ENCODE peak calls at places on chromosomes 4 and X, in eight cellular contexts. D, Y, A, W, V, J, G and C are unnamed samples.

GRCh38 chr4:22410645-22411247 is 105.1 kb downstream of the ADGRA3 start:
- DNase-seq in J (no peak), A (peak; percentile 32), W (no peak), G (no peak), Y (no peak), D (no peak), V (no peak), C (no peak)

GRCh38 chr4:119728185-119728584 is 99.6 kb upstream of the PDE5A start:
- DNase-seq in V (no peak), G (no peak), W (no peak), A (no peak), J (no peak), D (no peak), Y (no peak), C (no peak)

GRCh38 chr4:56551516-56551915 is 45.9 kb downstream of the ARL9 start:
- DNase-seq in G (no peak), V (no peak), Y (no peak), W (no peak), J (no peak), D (no peak), A (no peak), C (no peak)

GRCh38 chrX:20141281-20142220 is at the start of gene EIF1AX:
- DNase-seq in J (peak; percentile 99), Y (peak; percentile 95), V (peak; percentile 88), A (peak; percentile 97), G (peak; percentile 99), W (peak; percentile 90), D (peak; percentile 98), C (peak; percentile 99)

GRCh38 chrX:118497180-118497814 is 1.7 kb downstream of the DOCK11 start:
- DNase-seq in V (no peak), A (no peak), J (peak; percentile 5), G (no peak), Y (peak; percentile 5), D (no peak), W (no peak), C (no peak)

GRCh38 chr4:5471691-5472090 is 236.7 kb downstream of the EVC2 start:
- DNase-seq in W (no peak), V (no peak), J (no peak), A (no peak), Y (no peak), G (no peak), D (peak; percentile 24), C (peak; percentile 38)

GRCh38 chr4:83552924-83553323 is 17.0 kb downstream of the GPAT3 start:
- DNase-seq in G (peak; percentile 90), Y (peak; percentile 21), J (no peak), V (peak; percentile 41), A (peak; percentile 77), D (no peak), W (no peak), C (no peak)

GRCh38 chr4:122086338-122086737 is 65.8 kb upstream of the BLTP1 start:
- DNase-seq in G (no peak), J (no peak), V (no peak), W (no peak), D (no peak), Y (no peak), A (no peak), C (no peak)

GRCh38 chr4:94408549-94409374 is 43.0 kb upstream of the PDLIM5 start:
- DNase-seq in G (peak; percentile 84), J (no peak), Y (no peak), D (no peak), V (no peak), A (no peak), W (no peak), C (no peak)

GRCh38 chr4:33725861-33726260 is 2518.5 kb downstream of the ARAP2 start:
- DNase-seq in V (no peak), W (no peak), Y (no peak), G (no peak), D (no peak), A (no peak), J (no peak), C (no peak)
- H3K9me3 ChIP-seq in V (no peaks in the 10 kb centered on the region), W (no peaks in the 10 kb centered on the region), Y (peaks cover 10% of the 10 kb centered on the region), G (no peaks in the 10 kb centered on the region), D (no peaks in the 10 kb centered on the region), A (no peaks in the 10 kb centered on the region), J (no peaks in the 10 kb centered on the region), C (no peaks in the 10 kb centered on the region)

DNA sequence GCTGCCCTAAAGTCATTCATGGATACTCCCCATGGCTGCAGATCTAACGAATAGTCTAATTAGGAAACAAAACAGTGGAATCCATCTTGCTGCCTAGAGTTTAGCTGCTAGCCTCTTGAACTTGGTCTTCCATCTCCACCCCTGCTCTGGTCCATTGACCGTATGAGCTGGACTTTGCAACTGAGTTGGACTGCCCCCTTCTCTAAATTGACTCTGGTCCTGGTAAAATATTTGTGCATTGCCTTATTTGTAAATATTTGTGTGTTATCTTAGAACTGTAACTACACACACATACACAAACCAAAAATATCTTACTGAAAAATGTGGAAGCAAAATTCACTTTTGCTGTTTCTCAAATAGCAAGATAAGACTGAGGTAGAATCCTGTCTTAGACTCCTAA is 181.3 kb downstream of the NWD2 start:
- DNase-seq in V (no peak), Y (no peak), G (no peak), D (no peak), J (no peak), A (no peak), W (no peak), C (no peak)
- H3K4me1 ChIP-seq in V (no peaks in the 10 kb centered on the region), Y (peaks cover 16% of the 10 kb centered on the region), G (no peaks in the 10 kb centered on the region), D (no peaks in the 10 kb centered on the region), J (no peaks in the 10 kb centered on the region), A (no peaks in the 10 kb centered on the region), W (no peaks in the 10 kb centered on the region), C (no peaks in the 10 kb centered on the region)

DNA sequence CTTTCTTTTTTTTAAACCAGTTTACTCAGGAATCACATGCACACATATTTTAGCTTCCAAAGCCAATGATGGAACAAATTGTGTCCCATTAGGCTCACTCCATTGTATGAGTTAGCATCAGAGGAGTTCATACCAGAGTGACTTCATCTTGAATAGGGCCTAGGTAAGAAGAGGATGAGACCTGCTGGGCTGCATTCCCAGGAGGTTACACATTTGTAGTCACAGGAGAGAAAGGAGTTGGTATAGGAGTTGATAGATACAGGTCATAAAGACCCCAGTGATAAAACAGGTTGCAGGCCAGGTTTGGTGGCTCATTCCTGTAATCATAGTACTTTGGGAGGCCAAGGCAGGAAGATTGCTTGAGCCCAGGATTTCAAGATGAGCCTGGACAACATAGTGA is 9.3 kb downstream of the PDGFRA start:
- DNase-seq in J (no peak), G (no peak), A (peak; percentile 52), V (no peak), D (no peak), W (no peak), Y (no peak), C (no peak)
- H3K9me3 ChIP-seq in J (no peaks in the 10 kb centered on the region), G (no peaks in the 10 kb centered on the region), A (peaks cover 35% of the 10 kb centered on the region), V (no peaks in the 10 kb centered on the region), D (no peaks in the 10 kb centered on the region), W (no peaks in the 10 kb centered on the region), Y (peaks cover 11% of the 10 kb centered on the region), C (no peaks in the 10 kb centered on the region)

GRCh38 chr4:76698141-76698540 is 199.8 kb downstream of the SOWAHB start:
- DNase-seq in A (no peak), J (no peak), Y (no peak), V (no peak), W (no peak), G (no peak), D (no peak), C (no peak)
- H3K4me1 ChIP-seq in A (peaks cover 51% of the 10 kb centered on the region), J (no peaks in the 10 kb centered on the region), Y (peaks cover 21% of the 10 kb centered on the region), V (no peaks in the 10 kb centered on the region), W (no peaks in the 10 kb centered on the region), G (peaks cover 9% of the 10 kb centered on the region), D (peaks cover 52% of the 10 kb centered on the region), C (no peaks in the 10 kb centered on the region)

GRCh38 chr4:4328840-4329239 is 38.8 kb downstream of the ZBTB49 start:
- DNase-seq in G (no peak), V (no peak), J (no peak), A (no peak), W (no peak), D (peak; percentile 40), Y (no peak), C (no peak)
- H3K9me3 ChIP-seq in G (no peaks in the 10 kb centered on the region), V (no peaks in the 10 kb centered on the region), J (no peaks in the 10 kb centered on the region), A (no peaks in the 10 kb centered on the region), W (no peaks in the 10 kb centered on the region), D (no peaks in the 10 kb centered on the region), Y (no peaks in the 10 kb centered on the region), C (no peaks in the 10 kb centered on the region)

DNA sequence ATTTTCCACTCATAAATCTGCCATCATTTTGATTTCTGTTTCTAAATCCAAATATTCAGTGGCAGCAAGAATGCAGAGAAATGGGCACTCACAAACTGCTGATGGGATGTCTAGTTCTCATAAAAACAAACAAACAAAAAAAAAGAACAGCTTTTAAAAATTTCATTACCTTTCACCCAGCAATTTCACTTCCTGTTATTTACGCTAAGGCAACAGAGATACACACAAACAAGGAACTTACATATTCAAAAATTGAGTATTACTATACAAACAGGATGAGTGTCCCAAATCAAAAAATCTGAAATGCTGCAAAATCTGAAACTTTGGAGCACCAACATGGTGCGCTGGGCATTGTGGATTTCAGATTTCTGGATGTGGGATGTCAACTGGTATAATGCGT is 36.4 kb downstream of the FAT1 start:
- DNase-seq in A (peak; percentile 7), Y (no peak), D (no peak), G (no peak), J (no peak), V (no peak), W (no peak), C (no peak)
- H3K4me1 ChIP-seq in A (peaks cover 47% of the 10 kb centered on the region), Y (peaks cover 6% of the 10 kb centered on the region), D (peaks cover 30% of the 10 kb centered on the region), G (peaks cover 10% of the 10 kb centered on the region), J (no peaks in the 10 kb centered on the region), V (no peaks in the 10 kb centered on the region), W (no peaks in the 10 kb centered on the region), C (peaks cover 58% of the 10 kb centered on the region)